ENCODE peak calls at places on chromosomes 7 and 10, in five cellular contexts. B is Karpas-422; O is activated CD4-positive, alpha-beta T cell treated with anti-CD3 and anti-CD28 coated beads for 24 hours; C is NCI-H2227 treated with DMSO at 0.1 percent for 48 hours; X is nephron progenitor cell. I is an unnamed sample.
A peak's percentile ranks its signal among the peaks of the same experiment; 100 is the strongest.

GRCh38 chr7:114567416-114567815 is 152.8 kb downstream of the FOXP2 start:
- DNase-seq in B (no peak), O (no peak), C (no peak), X (no peak), I (no peak)

GRCh38 chr7:153504288-153505075 is 547.7 kb upstream of the DPP6 start:
- DNase-seq in B (no peak), O (no peak), C (no peak), X (no peak), I (no peak)

GRCh38 chr7:98997836-98998235 is 119.5 kb downstream of the TRRAP start:
- DNase-seq in B (no peak), O (no peak), C (no peak), X (no peak), I (no peak)

GRCh38 chr7:27113991-27114866 is 11.7 kb upstream of the HOXA2 start:
- DNase-seq in B (no peak), O (no peak), C (no peak), X (peak; percentile 72), I (no peak)

GRCh38 chr10:48199580-48200377 is 74.7 kb downstream of the FRMPD2 start:
- DNase-seq in B (peak; percentile 51), O (no peak), C (no peak), X (no peak), I (no peak)

GRCh38 chr10:100979821-100980272 is 7.5 kb downstream of the MRPL43 start:
- DNase-seq in B (no peak), O (no peak), C (no peak), X (no peak), I (no peak)

GRCh38 chr7:43018446-43018845 is 86.3 kb downstream of the MRPL32 start:
- DNase-seq in B (no peak), O (no peak), C (no peak), X (no peak), I (no peak)

GRCh38 chr10:20093600-20093999 is 277.4 kb downstream of the PLXDC2 start:
- DNase-seq in B (no peak), O (no peak), C (no peak), X (no peak), I (no peak)

GRCh38 chr7:99642099-99642498 is 25.4 kb downstream of the ZSCAN25 start:
- DNase-seq in B (no peak), O (no peak), C (no peak), X (no peak), I (no peak)

GRCh38 chr7:80841566-80842478 is 77.0 kb downstream of the SEMA3C start:
- DNase-seq in B (no peak), O (no peak), C (no peak), X (no peak), I (no peak)

GRCh38 chr7:92735707-92736106 is 100.7 kb downstream of the CDK6 start:
- DNase-seq in B (no peak), O (no peak), C (no peak), X (no peak), I (no peak)

GRCh38 chr10:88759366-88760101 is at the start of gene LIPN:
- DNase-seq in B (peak; percentile 43), O (no peak), C (no peak), X (no peak), I (no peak)

GRCh38 chr7:2195403-2196246 is 37.1 kb downstream of the MAD1L1 start:
- DNase-seq in B (no peak), O (no peak), C (no peak), X (no peak), I (no peak)